ENCODE peak calls at places on chromosomes 3 and 15, in nine cellular contexts. A is Peyer's patch, M is left ventricle myocardium inferior, R is lung, H is pancreas, U is stomach, Q is tibial artery, D is AG04450, F is spleen. C is an unnamed sample.

GRCh38 chr3:184737063-184737462 is 25.2 kb upstream of the MAGEF1 start:
- DNase-seq in A (no peak), M (no peak), R (no peak), H (no peak), U (peak), Q (peak), D (no peak), F (peak), C (no peak)

GRCh38 chr15:74421302-74422245 is 12.2 kb downstream of the SEMA7A start:
- DNase-seq in A (no peak), M (no peak), R (no peak), H (no peak), U (no peak), Q (no peak), D (no peak), F (peak), C (no peak)

GRCh38 chr3:38834110-38834509 is 18.1 kb upstream of the SCN10A start:
- DNase-seq in A (no peak), M (peak), R (no peak), H (no peak), U (no peak), Q (peak), D (peak), F (peak), C (peak)

GRCh38 chr3:154081305-154081704 is 39.9 kb upstream of the ARHGEF26 start:
- DNase-seq in A (no peak), M (no peak), R (no peak), H (no peak), U (no peak), Q (no peak), D (no peak), F (no peak), C (no peak)

GRCh38 chr3:14839236-14839635 is 20.5 kb downstream of the FGD5 start:
- DNase-seq in A (no peak), M (no peak), R (no peak), H (no peak), U (no peak), Q (peak), D (no peak), F (no peak), C (no peak)

GRCh38 chr3:74605437-74605836 is 9.0 kb downstream of the CNTN3 start:
- DNase-seq in A (no peak), M (no peak), R (no peak), H (no peak), U (no peak), Q (no peak), D (no peak), F (no peak), C (no peak)

GRCh38 chr3:124812291-124813265 is 74.6 kb downstream of the ITGB5 start:
- DNase-seq in A (no peak), M (peak), R (peak), H (no peak), U (peak), Q (peak), D (peak), F (no peak), C (peak)

GRCh38 chr3:172678068-172678467 is 32.8 kb downstream of the NCEH1 start:
- DNase-seq in A (no peak), M (no peak), R (no peak), H (no peak), U (no peak), Q (no peak), D (no peak), F (no peak), C (no peak)

GRCh38 chr15:29612701-29613100 is 209.6 kb downstream of the TJP1 start:
- DNase-seq in A (no peak), M (no peak), R (no peak), H (no peak), U (no peak), Q (no peak), D (no peak), F (no peak), C (no peak)

GRCh38 chr3:46947981-46948791 is 28.4 kb downstream of the CCDC12 start:
- DNase-seq in A (no peak), M (peak), R (peak), H (no peak), U (peak), Q (peak), D (no peak), F (peak), C (peak)

GRCh38 chr3:16085884-16086608 is 88.4 kb upstream of the GALNT15 start:
- DNase-seq in A (no peak), M (peak), R (peak), H (no peak), U (no peak), Q (peak), D (no peak), F (no peak), C (peak)

GRCh38 chr3:155032918-155033317 is 47.2 kb upstream of the MME start:
- DNase-seq in A (no peak), M (no peak), R (no peak), H (no peak), U (no peak), Q (no peak), D (peak), F (no peak), C (no peak)

GRCh38 chr3:112654979-112655378 is 14.0 kb upstream of the CCDC80 start:
- DNase-seq in A (no peak), M (no peak), R (no peak), H (no peak), U (no peak), Q (no peak), D (no peak), F (no peak), C (no peak)

GRCh38 chr3:180570238-180570637 is 31.7 kb upstream of the TTC14 start:
- DNase-seq in A (no peak), M (no peak), R (no peak), H (no peak), U (no peak), Q (no peak), D (no peak), F (no peak), C (no peak)

GRCh38 chr3:86845731-86846130 is 145.2 kb downstream of the VGLL3 start:
- DNase-seq in A (no peak), M (no peak), R (no peak), H (no peak), U (no peak), Q (no peak), D (no peak), F (no peak), C (no peak)

GRCh38 chr3:33940149-33940548 is 141.7 kb downstream of the PDCD6IP start:
- DNase-seq in A (no peak), M (no peak), R (no peak), H (no peak), U (no peak), Q (no peak), D (no peak), F (no peak), C (no peak)

GRCh38 chr3:150631515-150632221 is 28.5 kb downstream of the SELENOT start:
- DNase-seq in A (no peak), M (no peak), R (no peak), H (no peak), U (no peak), Q (no peak), D (no peak), F (no peak), C (no peak)

GRCh38 chr3:15506571-15506970 is 14.9 kb downstream of the COLQ start:
- DNase-seq in A (no peak), M (no peak), R (no peak), H (no peak), U (no peak), Q (no peak), D (no peak), F (no peak), C (no peak)

GRCh38 chr15:90959028-90959595 is 4.4 kb downstream of the RCCD1 start:
- DNase-seq in A (no peak), M (no peak), R (no peak), H (peak), U (no peak), Q (no peak), D (no peak), F (no peak), C (no peak)

GRCh38 chr3:188407158-188407880 is 253.4 kb downstream of the LPP start:
- DNase-seq in A (no peak), M (no peak), R (no peak), H (no peak), U (no peak), Q (no peak), D (no peak), F (no peak), C (no peak)

GRCh38 chr3:55659023-55659355 is 171.9 kb upstream of the WNT5A start:
- DNase-seq in A (no peak), M (no peak), R (no peak), H (no peak), U (no peak), Q (no peak), D (no peak), F (no peak), C (no peak)

GRCh38 chr3:29922990-29923746 is 642.3 kb downstream of the RBMS3 start:
- DNase-seq in A (no peak), M (peak), R (no peak), H (no peak), U (no peak), Q (no peak), D (peak), F (no peak), C (peak)

GRCh38 chr15:82663186-82663600 is 16.0 kb upstream of the CPEB1 start:
- DNase-seq in A (no peak), M (no peak), R (no peak), H (peak), U (peak), Q (no peak), D (no peak), F (no peak), C (peak)

GRCh38 chr15:20106026-20106425 is 435.6 kb downstream of the GOLGA6L6 start:
- DNase-seq in A (no peak), M (peak), R (no peak), H (peak), U (peak), Q (peak), D (no peak), F (peak), C (peak)

GRCh38 chr15:48861813-48862431 is 16.0 kb upstream of the EID1 start:
- DNase-seq in A (no peak), M (no peak), R (no peak), H (no peak), U (no peak), Q (no peak), D (no peak), F (no peak), C (no peak)

GRCh38 chr15:68313501-68314390 is 36.2 kb downstream of the FEM1B start:
- DNase-seq in A (no peak), M (no peak), R (no peak), H (peak), U (peak), Q (peak), D (no peak), F (peak), C (peak)

GRCh38 chr15:71715914-71716313 is 94.4 kb upstream of the NR2E3 start:
- DNase-seq in A (no peak), M (no peak), R (no peak), H (no peak), U (no peak), Q (no peak), D (no peak), F (no peak), C (no peak)

GRCh38 chr3:102092617-102093466 is 243.5 kb downstream of the NFKBIZ start:
- DNase-seq in A (no peak), M (no peak), R (no peak), H (no peak), U (no peak), Q (no peak), D (no peak), F (no peak), C (no peak)

GRCh38 chr3:110413807-110414748 is 657.5 kb upstream of the NECTIN3 start:
- DNase-seq in A (no peak), M (no peak), R (no peak), H (no peak), U (no peak), Q (no peak), D (peak), F (no peak), C (no peak)

GRCh38 chr3:9151240-9151639 is 98.2 kb downstream of the SRGAP3 start:
- DNase-seq in A (no peak), M (no peak), R (no peak), H (no peak), U (no peak), Q (no peak), D (no peak), F (no peak), C (no peak)

DNA sequence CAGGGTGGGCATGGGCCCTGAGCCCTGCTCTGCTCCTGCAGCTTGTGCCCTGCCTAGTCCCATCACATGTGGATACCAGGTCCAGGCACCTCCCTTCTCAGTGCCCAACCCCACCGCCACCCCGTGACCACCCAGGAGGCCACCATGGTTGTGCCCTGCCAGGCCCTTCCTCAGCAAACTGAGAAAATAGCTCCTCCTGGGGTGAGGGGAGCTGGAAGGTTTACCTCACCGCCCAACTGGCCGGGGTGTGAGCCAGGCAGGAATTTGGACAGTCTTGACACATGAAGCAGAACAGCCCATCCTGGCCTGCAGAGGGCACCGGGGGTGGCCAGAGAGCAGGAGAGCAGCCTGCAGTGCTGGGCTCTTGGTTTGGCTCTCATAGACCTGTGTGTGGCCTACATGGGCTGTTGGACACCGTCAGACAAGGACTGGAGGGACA is 11.4 kb upstream of the C3orf22 start:
- DNase-seq in A (no peak), M (no peak), R (peak), H (no peak), U (no peak), Q (no peak), D (no peak), F (no peak), C (no peak)
- TF ChIP-seq CTCF in A (no peak), M (no peak), R (no peak), H (no peak), U (no peak), Q (no peak), D (no peak), F (no peak), C (no peak)

DNA sequence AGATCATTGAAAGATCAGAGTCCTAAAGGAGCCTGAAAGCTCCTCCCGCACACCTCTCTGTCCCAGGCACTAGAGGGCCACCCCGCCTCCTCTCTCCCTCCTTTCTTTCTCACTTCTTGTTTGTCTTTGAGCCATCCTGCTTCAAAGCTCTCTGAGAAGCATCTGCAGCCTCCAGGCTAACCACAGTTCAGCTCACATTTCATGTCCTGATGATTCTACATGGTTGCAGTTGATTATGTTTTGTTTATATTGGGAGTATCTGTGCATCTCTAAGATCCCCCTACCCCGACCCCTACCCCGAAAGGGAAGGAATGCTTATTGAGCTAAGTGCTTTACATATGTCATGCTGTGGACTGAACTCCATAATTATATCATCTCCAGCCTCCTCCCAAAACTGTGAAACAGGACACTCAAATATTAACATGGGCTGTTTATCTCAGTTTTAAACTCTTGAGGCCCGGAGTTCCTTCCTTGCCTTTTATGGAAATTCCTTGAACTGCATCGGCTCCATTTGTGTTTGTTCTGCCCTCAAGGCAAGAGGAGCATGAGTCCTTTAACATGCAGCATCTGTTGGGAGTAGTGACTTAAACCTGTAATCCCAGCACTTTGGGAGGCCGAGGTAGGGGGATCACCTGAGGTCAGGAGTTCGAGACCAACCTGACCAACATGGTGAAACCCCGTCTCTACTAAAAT is 30.9 kb downstream of the MGLL start:
- DNase-seq in A (no peak), M (no peak), R (no peak), H (no peak), U (peak), Q (no peak), D (peak), F (peak), C (no peak)
- H3K27ac ChIP-seq in A (no peak), M (peak), R (no peak), H (no peak), U (no peak), Q (peak), D (peak), F (peak), C (peak)

GRCh38 chr3:43009547-43009946 is 30.4 kb downstream of the GASK1A start:
- DNase-seq in A (no peak), M (no peak), R (no peak), H (no peak), U (no peak), Q (no peak), D (no peak), F (no peak), C (no peak)
- TF ChIP-seq CTCF in A (no peak), M (peak), R (no peak), H (no peak), U (no peak), Q (no peak), D (no peak), F (no peak), C (no peak)

DNA sequence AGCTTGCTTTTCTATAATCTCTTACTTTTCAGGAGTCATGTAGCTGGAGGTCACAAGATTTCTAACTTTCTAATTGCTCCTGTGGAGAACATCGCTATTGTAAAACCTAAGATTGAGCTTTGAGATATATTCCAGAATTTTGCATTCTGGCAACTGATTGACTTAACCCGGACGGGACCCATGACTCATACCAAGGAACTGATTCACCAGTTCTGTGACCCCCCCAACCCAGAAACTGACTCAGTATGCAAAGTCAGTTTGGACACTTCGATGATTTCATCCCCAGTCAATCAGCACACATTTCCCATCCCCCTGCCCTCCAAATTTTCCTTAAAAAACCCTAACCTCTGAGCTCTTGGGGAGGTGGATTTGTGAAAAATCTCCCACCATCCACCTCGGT is 396.5 kb upstream of the GBE1 start:
- DNase-seq in A (no peak), M (no peak), R (no peak), H (no peak), U (no peak), Q (no peak), D (peak), F (no peak), C (no peak)
- H3K27ac ChIP-seq in A (no peak), M (no peak), R (no peak), H (no peak), U (no peak), Q (no peak), D (no peak), F (no peak), C (no peak)

GRCh38 chr3:179446501-179446900 is 4.8 kb downstream of the GNB4 start:
- DNase-seq in A (no peak), M (no peak), R (no peak), H (no peak), U (no peak), Q (no peak), D (no peak), F (no peak), C (no peak)
- TF ChIP-seq CTCF in A (no peak), M (peak), R (no peak), H (no peak), U (no peak), Q (no peak), D (peak), F (no peak), C (peak)

GRCh38 chr15:75696303-75696657 is 16.4 kb downstream of the CSPG4 start:
- DNase-seq in A (no peak), M (no peak), R (no peak), H (no peak), U (no peak), Q (peak), D (no peak), F (no peak), C (no peak)

GRCh38 chr15:75695634-75696302 is 16.9 kb downstream of the CSPG4 start:
- DNase-seq in A (no peak), M (no peak), R (no peak), H (no peak), U (no peak), Q (no peak), D (no peak), F (no peak), C (no peak)

GRCh38 chr15:75698399-75698747 is 14.3 kb downstream of the CSPG4 start:
- DNase-seq in A (no peak), M (no peak), R (no peak), H (no peak), U (no peak), Q (no peak), D (no peak), F (no peak), C (no peak)

GRCh38 chr15:75696854-75697259 is 15.8 kb downstream of the CSPG4 start:
- DNase-seq in A (no peak), M (no peak), R (no peak), H (peak), U (no peak), Q (no peak), D (no peak), F (no peak), C (no peak)

DNA sequence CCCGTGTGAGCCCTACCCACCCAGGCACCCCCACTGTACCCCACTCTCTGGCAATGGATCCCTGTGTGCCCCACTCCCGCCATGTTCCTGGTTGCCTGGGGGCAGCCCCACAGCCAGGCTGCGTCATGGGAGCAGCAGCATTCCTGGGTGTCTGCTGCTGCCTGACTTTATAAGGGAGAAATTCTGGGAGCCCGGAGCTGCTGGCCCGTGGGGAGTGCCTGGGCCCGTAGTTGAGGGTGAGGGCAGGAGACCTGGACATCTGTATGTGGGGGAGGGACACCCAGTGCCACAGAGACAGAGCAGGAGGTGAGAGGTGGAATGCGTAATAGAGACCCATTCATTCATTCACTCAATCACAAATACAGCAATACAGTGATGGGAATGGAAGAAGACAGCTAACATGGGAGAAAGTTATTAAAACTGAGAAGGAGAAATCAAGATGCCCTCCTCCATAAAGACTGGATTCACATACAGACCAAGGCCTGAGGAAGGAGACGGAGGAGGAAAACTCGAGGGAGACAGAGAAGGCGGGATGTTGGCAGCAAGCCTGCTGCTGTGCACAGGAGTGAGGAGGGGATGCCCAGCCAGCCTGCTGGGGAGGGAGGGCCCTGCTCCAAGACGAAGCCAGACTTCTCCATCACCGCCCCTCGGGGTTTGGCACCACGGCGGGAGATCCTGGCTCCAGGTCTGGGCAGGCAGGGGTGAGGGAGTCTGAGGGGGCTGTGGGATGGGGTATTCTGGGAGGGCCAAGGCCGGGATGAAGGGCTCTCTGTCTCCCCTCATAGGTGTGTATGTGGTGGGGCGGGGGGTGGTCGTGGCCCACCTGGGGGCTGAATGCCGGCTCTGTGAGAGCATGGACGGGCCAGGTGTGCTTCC is 14.9 kb downstream of the CSPG4 start:
- DNase-seq in A (no peak), M (no peak), R (no peak), H (peak), U (no peak), Q (peak), D (no peak), F (no peak), C (no peak)
- H3K27ac ChIP-seq in A (no peak), M (peak), R (no peak), H (no peak), U (no peak), Q (peak), D (no peak), F (no peak), C (peak)

C was measured in heart left ventricle.